ENCODE peak calls at places on chromosome 13, in eight cellular contexts. V is fibroblast of the conjunctiva; A is CD4-positive, alpha-beta T cell; Z is thoracic aorta; X is GM10248; H is hypothalamus; J is effector CD4-positive, alpha-beta T cell; S is heart right ventricle. I is an unnamed sample.

GRCh38 chr13:110597041-110597689 is 18.2 kb upstream of the NAXD start:
- DNase-seq in V (no peak), A (no peak), Z (no peak), X (no peak), H (no peak), J (no peak), S (no peak), I (no peak)

GRCh38 chr13:94249512-94249911 is 230.0 kb downstream of the DCT start:
- DNase-seq in V (peak), A (no peak), Z (no peak), X (no peak), H (no peak), J (no peak), S (no peak), I (peak)

GRCh38 chr13:113666951-113667701 is at the start of gene GRK1:
- DNase-seq in V (no peak), A (peak), Z (no peak), X (no peak), H (no peak), J (no peak), S (no peak), I (no peak)

GRCh38 chr13:97429681-97430081 is 4.3 kb upstream of the RAP2A start:
- DNase-seq in V (peak), A (no peak), Z (no peak), X (no peak), H (peak), J (no peak), S (no peak), I (no peak)

GRCh38 chr13:109698779-109699178 is 87.6 kb downstream of the IRS2 start:
- DNase-seq in V (no peak), A (no peak), Z (no peak), X (no peak), H (no peak), J (no peak), S (no peak), I (no peak)

GRCh38 chr13:40631605-40632004 is 34.8 kb downstream of the FOXO1 start:
- DNase-seq in V (no peak), A (no peak), Z (no peak), X (no peak), H (no peak), J (no peak), S (no peak), I (no peak)

GRCh38 chr13:44263920-44264610 is 109.6 kb upstream of the SERP2 start:
- DNase-seq in V (no peak), A (no peak), Z (no peak), X (no peak), H (no peak), J (no peak), S (no peak), I (no peak)

GRCh38 chr13:52428295-52428694 is 22.1 kb downstream of the VPS36 start:
- DNase-seq in V (no peak), A (no peak), Z (no peak), X (no peak), H (no peak), J (no peak), S (no peak), I (no peak)

GRCh38 chr13:27551563-27551962 is 68.8 kb downstream of the LNX2 start:
- DNase-seq in V (no peak), A (no peak), Z (no peak), X (no peak), H (no peak), J (no peak), S (no peak), I (no peak)

GRCh38 chr13:99276706-99277105 is 18.5 kb upstream of the GPR18 start:
- DNase-seq in V (no peak), A (no peak), Z (no peak), X (no peak), H (no peak), J (no peak), S (no peak), I (no peak)

GRCh38 chr13:73210218-73210883 is 151.5 kb downstream of the KLF5 start:
- DNase-seq in V (no peak), A (no peak), Z (no peak), X (no peak), H (no peak), J (no peak), S (no peak), I (no peak)

GRCh38 chr13:49132479-49133002 is 87.6 kb upstream of the MLNR start:
- DNase-seq in V (no peak), A (no peak), Z (no peak), X (no peak), H (no peak), J (no peak), S (no peak), I (no peak)

GRCh38 chr13:75847588-75847987 is 211.5 kb downstream of the LMO7 start:
- DNase-seq in V (no peak), A (no peak), Z (no peak), X (no peak), H (no peak), J (no peak), S (no peak), I (no peak)

I was measured in HFF-Myc.